ENCODE peak calls at places on chromosome 20, in four cellular contexts. H is right lobe of liver, Z is lower lobe of right lung, P is B cell. F is an unnamed sample.

GRCh38 chr20:24131684-24132083 is 143.1 kb upstream of the GGTLC1 start:
- DNase-seq in H (no peak), Z (no peak), P (no peak), F (no peak)

GRCh38 chr20:19260412-19261090 is 48.1 kb downstream of the SLC24A3 start:
- DNase-seq in H (no peak), Z (no peak), P (no peak), F (peak; percentile 29)

GRCh38 chr20:25207960-25208534 is 12.5 kb downstream of the ENTPD6 start:
- DNase-seq in H (no peak), Z (no peak), P (no peak), F (no peak)

GRCh38 chr20:15555913-15556312 is 1017.3 kb downstream of the KIF16B start:
- DNase-seq in H (no peak), Z (no peak), P (no peak), F (no peak)

GRCh38 chr20:44911264-44911921 is 1.5 kb downstream of the PABPC1L start:
- DNase-seq in H (peak; percentile 89), Z (peak; percentile 86), P (peak; percentile 56), F (peak; percentile 72)

GRCh38 chr20:709421-709820 is 33.8 kb upstream of the SCRT2 start:
- DNase-seq in H (no peak), Z (no peak), P (no peak), F (no peak)

GRCh38 chr20:2295286-2295685 is 515 bp upstream of the TGM3 start:
- DNase-seq in H (no peak), Z (no peak), P (no peak), F (no peak)

GRCh38 chr20:36726168-36726567 is 19.7 kb downstream of the NDRG3 start:
- DNase-seq in H (no peak), Z (no peak), P (no peak), F (no peak)

GRCh38 chr20:34621383-34622367 is 55.2 kb downstream of the PIGU start:
- DNase-seq in H (no peak), Z (no peak), P (no peak), F (no peak)

GRCh38 chr20:37943033-37943432 is 40.1 kb downstream of the VSTM2L start:
- DNase-seq in H (no peak), Z (no peak), P (no peak), F (no peak)

GRCh38 chr20:6333110-6333509 is 210.3 kb upstream of the FERMT1 start:
- DNase-seq in H (no peak), Z (no peak), P (no peak), F (no peak)

GRCh38 chr20:62062661-62063600 is 2.8 kb downstream of the TAF4 start:
- DNase-seq in H (no peak), Z (no peak), P (no peak), F (no peak)

GRCh38 chr20:11497543-11497942 is 420.1 kb upstream of the BTBD3 start:
- DNase-seq in H (no peak), Z (no peak), P (no peak), F (no peak)

GRCh38 chr20:56731041-56731440 is 101.9 kb downstream of the TFAP2C start:
- DNase-seq in H (no peak), Z (no peak), P (no peak), F (no peak)

GRCh38 chr20:49112596-49113274 is 66.6 kb downstream of the CSE1L start:
- DNase-seq in H (no peak), Z (no peak), P (no peak), F (no peak)

GRCh38 chr20:36644713-36645109 is 1.3 kb downstream of the SLA2 start:
- DNase-seq in H (no peak), Z (no peak), P (no peak), F (no peak)

GRCh38 chr20:48889155-48889790 is 32.2 kb upstream of the ARFGEF2 start:
- DNase-seq in H (no peak), Z (no peak), P (no peak), F (peak; percentile 54)

GRCh38 chr20:17617868-17618672 is 48.2 kb downstream of the DSTN start:
- DNase-seq in H (no peak), Z (peak; percentile 58), P (no peak), F (no peak)

GRCh38 chr20:51412333-51412761 is 130.2 kb downstream of the NFATC2 start:
- DNase-seq in H (peak; percentile 92), Z (no peak), P (peak; percentile 14), F (no peak)

GRCh38 chr20:37823276-37823980 is 79.5 kb upstream of the VSTM2L start:
- DNase-seq in H (no peak), Z (no peak), P (no peak), F (peak; percentile 34)

GRCh38 chr20:3612795-3613560 is 50.2 kb downstream of the GFRA4 start:
- DNase-seq in H (no peak), Z (no peak), P (no peak), F (no peak)

GRCh38 chr20:44233436-44234016 is 13.6 kb upstream of the GDAP1L1 start:
- DNase-seq in H (no peak), Z (no peak), P (no peak), F (no peak)

GRCh38 chr20:24572862-24573261 is 103.4 kb downstream of the SYNDIG1 start:
- DNase-seq in H (no peak), Z (no peak), P (no peak), F (no peak)

GRCh38 chr20:24411452-24412216 is 57.8 kb upstream of the SYNDIG1 start:
- DNase-seq in H (no peak), Z (no peak), P (no peak), F (no peak)

GRCh38 chr20:57317789-57318371 is 11.7 kb upstream of the SPO11 start:
- DNase-seq in H (no peak), Z (no peak), P (no peak), F (no peak)

GRCh38 chr20:44979090-44979621 is 12.8 kb downstream of the STK4 start:
- DNase-seq in H (no peak), Z (no peak), P (peak; percentile 89), F (peak; percentile 85)

DNA sequence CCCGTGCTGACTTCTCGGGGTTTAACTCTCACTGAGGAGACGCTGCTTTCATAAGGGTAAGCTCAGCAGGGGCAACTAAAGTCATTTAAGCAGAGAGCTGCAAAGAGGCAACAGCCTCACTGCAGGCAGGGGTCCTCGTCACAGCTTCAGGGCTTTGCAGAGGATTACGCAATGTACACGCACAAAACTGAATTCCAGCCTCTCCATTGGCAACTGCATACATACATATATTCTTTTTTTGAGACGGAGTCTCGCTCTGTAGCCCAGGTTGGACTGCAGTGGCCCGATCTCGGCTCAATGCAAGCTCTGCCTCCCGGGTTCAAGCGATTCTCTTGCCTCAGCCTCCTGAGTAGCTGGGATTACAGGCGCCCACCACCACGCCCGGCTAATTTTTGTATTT is 2.4 kb downstream of the GMEB2 start:
- DNase-seq in H (peak; percentile 15), Z (no peak), P (no peak), F (no peak)
- TF ChIP-seq CTCF in H (no peak), Z (no peak), P (no peak), F (no peak)

DNA sequence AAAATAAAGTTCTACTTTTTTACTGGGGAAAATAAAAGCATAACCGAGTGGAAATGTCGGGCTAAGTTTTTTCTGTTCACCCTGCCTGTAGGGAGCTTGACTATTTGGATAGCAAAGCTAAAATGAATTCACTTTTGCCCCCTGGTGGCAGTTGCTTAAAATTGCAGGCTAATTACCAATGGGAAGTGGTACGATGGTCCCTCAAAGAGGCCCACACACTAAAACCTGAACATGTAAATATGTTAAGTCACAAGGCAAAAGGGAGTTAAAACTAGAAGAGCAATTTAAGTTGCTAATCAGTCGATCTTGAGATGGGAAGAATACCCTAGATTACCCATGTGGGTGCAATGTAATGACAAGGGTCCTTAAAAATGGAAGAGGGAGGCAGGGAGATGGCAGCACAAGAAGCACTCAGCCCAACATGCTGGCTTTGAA is 916 bp upstream of the SUN5 start:
- DNase-seq in H (no peak), Z (no peak), P (no peak), F (peak; percentile 57)
- TF ChIP-seq CTCF in H (peak; percentile 34), Z (peak; percentile 31), P (peak; percentile 23), F (peak; percentile 50)

DNA sequence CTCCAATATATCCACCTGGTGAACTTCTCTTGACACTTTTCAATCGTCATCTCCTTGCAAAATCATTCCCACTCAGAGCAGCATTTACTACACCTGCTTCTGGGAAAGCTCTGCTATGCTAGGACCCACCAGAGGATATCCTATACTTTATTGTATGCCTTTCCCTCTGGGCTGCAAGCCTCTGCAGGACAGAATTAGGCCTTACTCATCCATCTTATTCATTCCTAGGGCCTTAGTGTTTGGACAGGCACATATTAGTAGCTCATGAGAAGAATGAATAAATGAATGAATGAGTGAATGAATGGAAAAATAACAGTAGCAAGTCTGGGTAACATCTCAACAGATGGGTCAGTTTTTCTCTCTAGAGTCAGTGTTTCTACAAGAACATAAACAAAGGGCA is 216.1 kb downstream of the MAFB start:
- DNase-seq in H (no peak), Z (no peak), P (no peak), F (no peak)
- TF ChIP-seq CTCF in H (no peak), Z (no peak), P (no peak), F (no peak)

DNA sequence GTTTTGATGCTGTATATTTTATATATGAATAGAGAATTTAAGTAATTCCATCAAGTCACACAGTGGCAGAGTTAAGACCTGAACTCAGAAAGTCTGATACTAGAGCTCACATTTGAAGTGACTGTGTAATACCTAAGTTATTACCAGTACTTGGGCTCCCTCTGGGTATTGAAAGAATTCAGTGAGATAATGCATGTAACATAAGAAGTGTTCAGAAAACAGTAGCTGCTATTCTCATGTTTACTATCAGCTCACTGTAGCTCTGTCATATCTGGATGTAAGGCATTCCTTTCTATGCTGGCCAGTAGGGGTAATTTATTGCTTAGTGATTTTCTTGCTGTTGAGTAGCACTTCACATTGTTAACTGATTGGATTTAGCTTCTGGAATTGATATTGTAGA is 44.6 kb downstream of the NKX2-4 start:
- DNase-seq in H (no peak), Z (no peak), P (no peak), F (no peak)
- TF ChIP-seq CTCF in H (no peak), Z (no peak), P (no peak), F (no peak)

DNA sequence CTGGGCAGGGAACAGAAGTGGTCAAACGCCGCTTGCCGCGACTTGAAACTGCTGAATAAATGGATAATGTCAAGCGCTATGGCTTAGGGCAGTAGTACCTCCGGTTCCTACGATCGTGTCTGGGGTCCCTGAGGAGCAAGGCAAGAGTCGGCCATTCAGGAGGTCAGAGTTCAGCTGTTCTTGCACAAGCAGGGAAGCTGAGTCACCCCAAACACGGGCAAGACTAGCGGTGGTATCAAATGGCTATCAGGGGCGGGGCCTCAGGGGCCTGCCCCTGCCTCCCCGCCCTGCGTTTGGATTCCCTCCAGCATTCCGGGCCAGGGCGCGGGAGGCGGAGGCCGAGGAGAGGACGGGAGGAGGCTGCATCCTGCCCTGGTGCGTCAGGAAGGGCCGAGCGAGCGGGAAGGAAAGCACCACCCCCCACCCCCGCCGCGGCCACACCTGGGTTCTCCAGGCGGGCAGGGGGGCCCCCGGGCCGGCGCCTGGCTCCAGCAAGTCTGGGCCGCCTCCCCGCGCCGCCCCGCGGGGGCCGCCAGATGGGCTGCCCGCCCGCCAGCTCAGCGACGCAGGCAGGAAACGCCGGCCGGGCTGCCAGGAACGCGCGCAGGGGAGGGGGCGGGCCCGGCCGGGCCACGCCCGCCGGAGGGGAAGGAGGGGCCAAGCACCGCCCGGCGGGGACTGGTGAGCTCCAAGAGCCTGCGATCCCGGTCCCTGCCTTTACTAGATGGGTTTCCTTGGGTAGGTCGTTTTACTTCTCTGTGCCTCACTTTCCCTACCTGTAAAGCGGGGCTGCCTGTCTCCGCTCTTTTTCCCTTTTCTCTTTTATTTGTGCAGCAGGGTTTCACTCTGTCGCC is 32.2 kb upstream of the ID1 start:
- DNase-seq in H (peak; percentile 96), Z (peak; percentile 95), P (peak; percentile 82), F (peak; percentile 94)
- TF ChIP-seq CTCF in H (no peak), Z (no peak), P (no peak), F (peak; percentile 5)

F was measured in GM12865.